ENCODE peak calls at places on chromosomes 16 and 17, in eight cellular contexts. J, X, T, S, M, Z, E and C are unnamed samples.

GRCh38 chr16:1926223-1926718 is 8.1 kb upstream of the HS3ST6 start:
- DNase-seq in J (no peak), X (no peak), T (no peak), S (no peak), M (no peak), Z (no peak), E (no peak), C (no peak)

GRCh38 chr17:42818379-42818778 is 5.7 kb downstream of the BECN1 start:
- DNase-seq in J (no peak), X (no peak), T (no peak), S (no peak), M (no peak), Z (no peak), E (no peak), C (no peak)

GRCh38 chr17:77404812-77405581 is 264.2 kb downstream of the SEC14L1 start:
- DNase-seq in J (no peak), X (peak), T (peak), S (peak), M (peak), Z (peak), E (no peak), C (peak)

GRCh38 chr16:56336071-56336688 is 89.2 kb downstream of the AMFR start:
- DNase-seq in J (no peak), X (no peak), T (no peak), S (no peak), M (no peak), Z (no peak), E (no peak), C (no peak)

GRCh38 chr17:921161-921560 is 58.4 kb downstream of the NXN start:
- DNase-seq in J (no peak), X (peak), T (no peak), S (no peak), M (no peak), Z (peak), E (no peak), C (no peak)

GRCh38 chr16:75252946-75253911 is 1.8 kb upstream of the BCAR1 start:
- DNase-seq in J (no peak), X (no peak), T (no peak), S (no peak), M (no peak), Z (peak), E (peak), C (no peak)

GRCh38 chr17:12231027-12231682 is 210.5 kb downstream of the MAP2K4 start:
- DNase-seq in J (no peak), X (no peak), T (no peak), S (no peak), M (no peak), Z (no peak), E (no peak), C (no peak)

GRCh38 chr16:72985148-72985882 is 62.6 kb downstream of the ZFHX3 start:
- DNase-seq in J (no peak), X (no peak), T (no peak), S (no peak), M (no peak), Z (no peak), E (no peak), C (no peak)

GRCh38 chr17:32142857-32143524 is 689 bp downstream of the RHOT1 start:
- DNase-seq in J (peak), X (no peak), T (peak), S (no peak), M (no peak), Z (peak), E (no peak), C (no peak)

GRCh38 chr17:68694791-68695485 is 93.8 kb upstream of the FAM20A start:
- DNase-seq in J (no peak), X (no peak), T (no peak), S (no peak), M (no peak), Z (peak), E (no peak), C (no peak)

GRCh38 chr17:3710951-3711383 is 12.7 kb upstream of the HASPIN start:
- DNase-seq in J (no peak), X (peak), T (no peak), S (peak), M (no peak), Z (peak), E (no peak), C (no peak)

GRCh38 chr17:40109471-40109824 is 9.1 kb upstream of the NR1D1 start:
- DNase-seq in J (no peak), X (no peak), T (no peak), S (no peak), M (no peak), Z (peak), E (no peak), C (no peak)

GRCh38 chr17:35664685-35665084 is 66.8 kb upstream of the RASL10B start:
- DNase-seq in J (no peak), X (no peak), T (no peak), S (no peak), M (no peak), Z (no peak), E (no peak), C (no peak)